ENCODE peak calls at places on chromosomes 6 and 20, in seven cellular contexts. G is stimulated activated CD4-positive, alpha-beta T cell treated with anti-CD3 and anti-CD28 coated beads, Interleukin-2, amount 100 ng/mL, for 24 hours; D is NCI-H2029; N is progenitor cell of endocrine pancreas; U is T-helper 1 cell; W is left cardiac atrium; C is T-helper 2 cell. B is an unnamed sample.

GRCh38 chr20:62523473-62524203 is 47.8 kb upstream of the GATA5 start:
- DNase-seq in W (no peak), D (no peak), N (no peak), G (peak), C (peak), U (peak), B (no peak)

GRCh38 chr6:3939964-3940363 is 90.8 kb downstream of the FAM50B start:
- DNase-seq in C (no peak), W (no peak), D (no peak), G (no peak), U (no peak), N (no peak), B (no peak)

GRCh38 chr6:38603966-38604365 is 35.8 kb downstream of the BTBD9 start:
- DNase-seq in U (no peak), D (no peak), G (no peak), C (no peak), N (no peak), W (no peak), B (no peak)

GRCh38 chr6:119142051-119142450 is 63.6 kb upstream of the FAM184A start:
- DNase-seq in D (no peak), U (no peak), C (no peak), N (no peak), G (no peak), W (no peak), B (no peak)

GRCh38 chr6:52820198-52820597 is 16.6 kb upstream of the GSTA1 start:
- DNase-seq in U (no peak), N (no peak), D (no peak), G (no peak), W (no peak), C (no peak), B (no peak)

GRCh38 chr20:59752704-59753460 is 148.5 kb downstream of the PHACTR3 start:
- DNase-seq in D (no peak), C (no peak), N (no peak), U (no peak), G (no peak), W (no peak), B (no peak)

GRCh38 chr6:83517500-83517899 is 5.2 kb downstream of the PRSS35 start:
- DNase-seq in G (no peak), D (no peak), N (no peak), W (no peak), C (no peak), U (no peak), B (no peak)

GRCh38 chr6:32954212-32954745 is 1.4 kb upstream of the HLA-DMA start:
- DNase-seq in U (no peak), N (no peak), G (no peak), W (no peak), C (no peak), D (no peak), B (no peak)

GRCh38 chr6:12477616-12478015 is 187.5 kb downstream of the EDN1 start:
- DNase-seq in G (no peak), U (no peak), D (no peak), N (no peak), W (no peak), C (no peak), B (no peak)

GRCh38 chr6:137853569-137854213 is 13.4 kb upstream of the TNFAIP3 start:
- DNase-seq in D (no peak), N (no peak), C (no peak), U (no peak), W (no peak), G (no peak), B (no peak)

GRCh38 chr20:40757087-40757486 is 68.1 kb upstream of the MAFB start:
- DNase-seq in U (no peak), N (no peak), W (no peak), D (no peak), G (no peak), C (no peak), B (no peak)

GRCh38 chr6:112318505-112318904 is 28.6 kb upstream of the RFPL4B start:
- DNase-seq in W (no peak), C (no peak), N (no peak), D (no peak), G (no peak), U (no peak), B (no peak)

GRCh38 chr6:141117869-141118268 is 1014.9 kb upstream of the GJE1 start:
- DNase-seq in D (no peak), N (no peak), C (no peak), W (no peak), G (no peak), U (no peak), B (no peak)

GRCh38 chr6:156909212-156910010 is 132.2 kb downstream of the ARID1B start:
- DNase-seq in W (no peak), G (no peak), C (no peak), U (no peak), N (no peak), D (no peak), B (no peak)

GRCh38 chr6:34095136-34095505 is 50.8 kb downstream of the GRM4 start:
- DNase-seq in W (no peak), U (no peak), C (no peak), N (no peak), G (no peak), D (peak), B (no peak)

GRCh38 chr6:16319813-16320532 is 81.6 kb downstream of the GMPR start:
- DNase-seq in C (peak), G (peak), W (peak), N (no peak), D (peak), U (peak), B (peak)

GRCh38 chr6:132443206-132443605 is 41.9 kb upstream of the MOXD1 start:
- DNase-seq in C (no peak), U (no peak), N (no peak), G (no peak), W (no peak), D (no peak), B (no peak)

GRCh38 chr6:19983374-19983773 is 146.2 kb downstream of the ID4 start:
- DNase-seq in W (no peak), U (no peak), G (no peak), D (no peak), C (no peak), N (no peak), B (no peak)

GRCh38 chr6:89506716-89507597 is 74.0 kb downstream of the ANKRD6 start:
- DNase-seq in U (no peak), N (no peak), D (no peak), G (no peak), C (no peak), W (no peak), B (no peak)

GRCh38 chr6:68196645-68197044 is 438.4 kb upstream of the ADGRB3 start:
- DNase-seq in D (peak), U (no peak), N (no peak), G (no peak), C (no peak), W (no peak), B (no peak)

B was measured in thyroid gland.